ENCODE peak calls at places on chromosomes 6 and 20, in nine cellular contexts. H is fibroblast of lung; L is NCI-H1092; P is NCI-H1105; V is EH; F is T-helper 9 cell; R is Kasumi-1; G is activated T-cell treated with anti-CD3 and anti-CD28 coated beads, Interleukin-2, amount 50 U/mL, for 72 hours; C is hypothalamus. Q is an unnamed sample.
A peak's percentile ranks its signal among the peaks of the same experiment; 100 is the strongest.

GRCh38 chr6:138622967-138623366 is 123.7 kb upstream of the NHSL1 start:
- DNase-seq in V (no peak), F (no peak), P (no peak), G (no peak), L (no peak), C (no peak), R (no peak), H (no peak), Q (no peak)

GRCh38 chr6:110097443-110097842 is 82.0 kb downstream of the WASF1 start:
- DNase-seq in L (no peak), G (no peak), F (no peak), P (no peak), V (no peak), R (no peak), C (no peak), H (no peak), Q (no peak)

GRCh38 chr6:108742041-108742440 is 106.2 kb upstream of the ARMC2 start:
- DNase-seq in F (no peak), C (no peak), P (no peak), R (peak; percentile 7), L (no peak), G (no peak), V (no peak), H (no peak), Q (no peak)

GRCh38 chr20:13283869-13284268 is 62.8 kb downstream of the ISM1 start:
- DNase-seq in R (no peak), C (no peak), G (no peak), F (no peak), L (no peak), H (no peak), P (no peak), V (no peak), Q (no peak)

GRCh38 chr20:38883081-38883980 is 42.9 kb upstream of the FAM83D start:
- DNase-seq in R (no peak), P (no peak), C (peak; percentile 41), H (no peak), G (no peak), V (peak; percentile 43), L (peak; percentile 71), F (no peak), Q (peak; percentile 47)

GRCh38 chr6:108596947-108597346 is 36.2 kb downstream of the FOXO3 start:
- DNase-seq in C (no peak), L (no peak), G (no peak), F (no peak), R (no peak), H (no peak), P (no peak), V (no peak), Q (no peak)

GRCh38 chr6:1201547-1202200 is 110.2 kb upstream of the FOXQ1 start:
- DNase-seq in H (no peak), V (no peak), P (no peak), F (no peak), C (no peak), L (no peak), G (peak; percentile 8), R (no peak), Q (no peak)

GRCh38 chr6:37170273-37171140 is 555 bp downstream of the PIM1 start:
- DNase-seq in G (peak; percentile 63), F (peak; percentile 29), C (peak; percentile 29), V (peak; percentile 54), L (peak; percentile 45), H (no peak), P (peak; percentile 22), R (peak; percentile 22), Q (peak; percentile 78)

GRCh38 chr6:84867521-84867920 is 103.1 kb upstream of the TBX18 start:
- DNase-seq in V (peak; percentile 0), C (no peak), R (no peak), L (no peak), F (no peak), G (no peak), H (peak; percentile 51), P (no peak), Q (no peak)

Q was measured in adrenal gland.